ENCODE peak calls at places on chromosomes 2 and 18, in ten cellular contexts. W is transverse colon, M is SK-N-SH, O is prostate gland, D is vagina, B is GM23338, P is stomach, I is GM12892, Q is K562, R is H1. N is an unnamed sample.

GRCh38 chr2:103144837-103145236 is 383.0 kb downstream of the TMEM182 start:
- DNase-seq in W (no peak), M (no peak), O (no peak), D (no peak), B (no peak), P (no peak), I (no peak), Q (no peak), R (no peak), N (no peak)

GRCh38 chr18:79853303-79853992 is 55.7 kb downstream of the KCNG2 start:
- DNase-seq in W (no peak), M (no peak), O (no peak), D (peak), B (no peak), P (no peak), I (no peak), Q (no peak), R (no peak), N (no peak)

GRCh38 chr2:29469961-29470360 is 354.7 kb downstream of the CLIP4 start:
- DNase-seq in W (no peak), M (no peak), O (no peak), D (no peak), B (no peak), P (no peak), I (no peak), Q (no peak), R (no peak), N (no peak)

GRCh38 chr2:237290249-237290648 is 123.7 kb downstream of the COL6A3 start:
- DNase-seq in W (peak), M (no peak), O (peak), D (no peak), B (no peak), P (no peak), I (no peak), Q (no peak), R (no peak), N (no peak)

GRCh38 chr18:63319383-63320040 is at the start of gene BCL2:
- DNase-seq in W (peak), M (no peak), O (peak), D (no peak), B (peak), P (no peak), I (no peak), Q (peak), R (no peak), N (no peak)

GRCh38 chr2:80007722-80008503 is 296.6 kb downstream of the LRRTM1 start:
- DNase-seq in W (no peak), M (no peak), O (no peak), D (no peak), B (peak), P (no peak), I (no peak), Q (no peak), R (peak), N (no peak)

GRCh38 chr2:192534076-192534475 is 339.3 kb upstream of the TMEFF2 start:
- DNase-seq in W (no peak), M (no peak), O (no peak), D (no peak), B (no peak), P (no peak), I (no peak), Q (no peak), R (no peak), N (no peak)

GRCh38 chr2:127621981-127622431 is 23.9 kb upstream of the GPR17 start:
- DNase-seq in W (peak), M (peak), O (no peak), D (no peak), B (no peak), P (no peak), I (peak), Q (no peak), R (no peak), N (no peak)

GRCh38 chr18:14907420-14907819 is 159.4 kb downstream of the ANKRD30B start:
- DNase-seq in W (no peak), M (no peak), O (no peak), D (peak), B (no peak), P (no peak), I (no peak), Q (no peak), R (no peak), N (no peak)

GRCh38 chr2:198774576-198774975 is 683.2 kb downstream of the SATB2 start:
- DNase-seq in W (no peak), M (no peak), O (no peak), D (no peak), B (no peak), P (no peak), I (no peak), Q (no peak), R (no peak), N (no peak)

GRCh38 chr2:232351686-232352510 is 26.7 kb upstream of the ALPP start:
- DNase-seq in W (no peak), M (no peak), O (no peak), D (no peak), B (peak), P (no peak), I (no peak), Q (no peak), R (no peak), N (no peak)

GRCh38 chr2:237915576-237915975 is 51.2 kb upstream of the UBE2F start:
- DNase-seq in W (no peak), M (no peak), O (no peak), D (no peak), B (no peak), P (no peak), I (no peak), Q (no peak), R (no peak), N (no peak)

GRCh38 chr18:59667488-59667887 is 29.7 kb downstream of the CCBE1 start:
- DNase-seq in W (no peak), M (no peak), O (no peak), D (no peak), B (no peak), P (no peak), I (no peak), Q (no peak), R (no peak), N (no peak)

GRCh38 chr18:52992041-52992440 is 652.0 kb downstream of the DCC start:
- DNase-seq in W (no peak), M (peak), O (no peak), D (no peak), B (peak), P (no peak), I (no peak), Q (no peak), R (no peak), N (no peak)

GRCh38 chr2:201460532-201460931 is 9.0 kb downstream of the STRADB start:
- DNase-seq in W (no peak), M (no peak), O (no peak), D (no peak), B (no peak), P (no peak), I (no peak), Q (no peak), R (no peak), N (no peak)

GRCh38 chr2:11160731-11161455 is 5.6 kb downstream of the SLC66A3 start:
- DNase-seq in W (peak), M (no peak), O (no peak), D (no peak), B (no peak), P (no peak), I (no peak), Q (no peak), R (no peak), N (no peak)

GRCh38 chr18:12455511-12455910 is 47.8 kb downstream of the PRELID3A start:
- DNase-seq in W (no peak), M (no peak), O (no peak), D (no peak), B (no peak), P (no peak), I (no peak), Q (no peak), R (no peak), N (no peak)

GRCh38 chr2:13050764-13051163 is 334.0 kb downstream of the TRIB2 start:
- DNase-seq in W (no peak), M (no peak), O (no peak), D (no peak), B (no peak), P (no peak), I (no peak), Q (no peak), R (no peak), N (no peak)

GRCh38 chr2:191481305-191482075 is 196.4 kb upstream of the NABP1 start:
- DNase-seq in W (no peak), M (no peak), O (no peak), D (no peak), B (no peak), P (no peak), I (no peak), Q (no peak), R (no peak), N (no peak)

DNA sequence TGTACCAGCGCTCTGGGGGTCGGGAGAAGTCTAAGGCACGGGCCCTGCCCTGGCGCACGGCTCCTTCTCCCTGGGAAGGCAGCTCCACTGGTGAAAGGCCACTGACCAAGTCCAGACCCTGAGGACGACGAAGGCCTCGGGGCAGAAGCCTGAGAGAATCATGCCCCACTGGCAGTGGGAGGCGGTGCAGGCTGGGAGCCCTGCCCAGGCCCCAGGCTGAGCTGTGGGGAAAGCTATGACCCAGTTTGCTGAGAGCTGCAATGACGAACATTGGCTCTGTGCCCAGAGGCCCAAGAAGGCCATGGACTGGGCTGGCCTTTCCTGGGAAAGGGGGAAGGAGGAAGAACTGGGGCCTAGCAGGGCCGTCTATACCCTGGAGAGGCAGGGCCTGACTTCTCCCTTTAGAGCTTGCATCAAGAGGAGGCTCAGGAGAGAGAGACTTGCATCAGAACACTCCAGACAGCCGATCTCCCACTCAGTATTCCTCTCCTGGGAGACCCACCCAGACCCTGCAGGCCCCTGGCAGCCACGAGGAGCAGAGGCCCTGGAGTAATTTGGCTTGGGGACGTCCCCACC is 32.9 kb downstream of the HS1BP3 start:
- DNase-seq in W (peak), M (peak), O (peak), D (no peak), B (no peak), P (peak), I (no peak), Q (peak), R (no peak), N (peak)
- TF ChIP-seq POLR2AphosphoS5 in W (peak), M (peak), O (peak), D (peak), B (no peak), P (peak), I (no peak), Q (no peak), R (no peak), N (peak)

DNA sequence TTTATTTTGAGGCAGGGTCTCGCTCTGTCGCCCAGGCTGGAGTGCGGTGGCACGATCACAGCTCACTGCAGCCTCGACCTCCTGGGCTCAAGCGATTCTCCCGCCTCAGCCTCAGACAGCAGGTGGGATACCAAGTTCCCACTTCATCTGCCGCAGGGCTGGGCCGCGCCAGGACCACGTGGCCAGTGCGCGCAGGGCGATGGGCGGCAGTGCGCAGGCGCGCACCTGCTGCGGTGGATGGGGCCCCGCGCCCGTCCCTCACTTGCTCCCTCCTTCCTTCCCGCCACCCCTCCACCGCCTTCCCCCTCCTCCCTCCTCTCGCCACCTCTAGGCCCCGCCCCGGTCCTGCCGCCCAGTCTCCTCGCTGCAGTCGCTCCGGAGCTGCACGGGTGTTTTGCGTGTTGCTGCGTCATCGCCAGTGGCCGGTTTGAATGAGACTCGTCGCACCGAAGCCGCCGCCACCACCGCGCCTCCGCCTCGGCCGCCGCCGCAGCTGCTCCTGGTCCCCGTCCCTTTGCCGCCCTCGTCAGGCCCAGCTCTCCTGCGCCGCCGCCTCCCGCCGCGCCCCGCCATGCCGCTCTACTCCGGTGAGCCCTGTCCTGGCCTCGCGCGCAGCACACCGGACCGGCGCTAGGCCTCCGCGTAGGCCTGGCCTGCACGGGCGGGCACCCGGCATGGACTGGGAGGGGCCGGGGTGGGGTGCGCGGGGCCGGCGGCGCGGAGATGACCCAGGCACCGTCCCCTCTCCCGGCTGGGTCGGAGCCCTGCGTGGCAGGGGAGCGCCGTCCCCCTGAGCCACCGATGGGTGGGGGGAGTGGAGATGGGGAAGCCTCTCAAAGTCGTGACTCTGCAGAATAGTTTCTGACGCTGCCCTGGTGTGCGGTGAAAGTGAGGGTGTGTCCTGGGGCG is at the start of gene USP14:
- DNase-seq in W (peak), M (peak), O (peak), D (no peak), B (peak), P (peak), I (peak), Q (peak), R (peak), N (peak)
- TF ChIP-seq POLR2AphosphoS5 in W (peak), M (peak), O (peak), D (peak), B (peak), P (peak), I (peak), Q (no peak), R (peak), N (peak)

GRCh38 chr2:217937446-217937845 is 65.3 kb downstream of the TNS1 start:
- DNase-seq in W (no peak), M (peak), O (no peak), D (no peak), B (peak), P (peak), I (no peak), Q (peak), R (no peak), N (no peak)
- TF ChIP-seq POLR2AphosphoS5 in W (no peak), M (no peak), O (no peak), D (no peak), B (no peak), P (peak), I (no peak), Q (no peak), R (no peak), N (no peak)

GRCh38 chr2:38462121-38462634 is 85.1 kb upstream of the ATL2 start:
- DNase-seq in W (peak), M (no peak), O (peak), D (no peak), B (no peak), P (peak), I (no peak), Q (peak), R (no peak), N (peak)
- TF ChIP-seq POLR2AphosphoS5 in W (no peak), M (no peak), O (peak), D (no peak), B (no peak), P (peak), I (no peak), Q (no peak), R (no peak), N (peak)